ENCODE peak calls at places on chromosomes 12 and 14, in seven cellular contexts. L, N, O, A, F, V and X are unnamed samples.

GRCh38 chr14:41570415-41571155 is 36.1 kb upstream of the LRFN5 start:
- DNase-seq in F (no peak), N (no peak), A (no peak), O (no peak), L (no peak), V (no peak), X (no peak)

GRCh38 chr12:42636993-42637392 is 47.4 kb upstream of the PRICKLE1 start:
- DNase-seq in L (no peak), A (no peak), V (no peak), F (no peak), N (no peak), O (no peak), X (no peak)

GRCh38 chr14:81849714-81850113 is 316.1 kb upstream of the SEL1L start:
- DNase-seq in O (no peak), N (no peak), A (no peak), F (no peak), V (no peak), L (no peak), X (no peak)

GRCh38 chr14:62179367-62180018 is 417.3 kb downstream of the SNAPC1 start:
- DNase-seq in N (peak; percentile 29), V (no peak), O (no peak), A (peak; percentile 81), L (no peak), F (no peak), X (no peak)

GRCh38 chr12:14694145-14694544 is 2.3 kb downstream of the GUCY2C start:
- DNase-seq in N (no peak), V (no peak), O (no peak), L (no peak), A (no peak), F (no peak), X (no peak)

GRCh38 chr14:65229431-65230286 is 127.3 kb upstream of the MAX start:
- DNase-seq in F (peak; percentile 38), V (no peak), O (peak; percentile 73), A (no peak), N (peak; percentile 86), L (peak; percentile 83), X (peak; percentile 34)

GRCh38 chr12:57772429-57773322 is at the start of gene EEF1AKMT3:
- DNase-seq in O (peak; percentile 88), A (peak; percentile 33), N (peak; percentile 90), F (peak; percentile 75), V (peak; percentile 71), L (peak; percentile 80), X (peak; percentile 62)

GRCh38 chr14:58281969-58282368 is 16.4 kb upstream of the ARID4A start:
- DNase-seq in F (no peak), A (no peak), V (no peak), L (no peak), N (no peak), O (no peak), X (no peak)

GRCh38 chr12:84507914-84508313 is 404.7 kb downstream of the SLC6A15 start:
- DNase-seq in A (peak; percentile 5), N (no peak), V (no peak), F (no peak), O (peak; percentile 48), L (no peak), X (no peak)

GRCh38 chr14:60561845-60562746 is 53.1 kb downstream of the SIX6 start:
- DNase-seq in F (peak; percentile 36), L (no peak), O (peak; percentile 68), N (no peak), A (peak; percentile 66), V (no peak), X (no peak)

GRCh38 chr14:103127861-103128598 is 4.8 kb downstream of the TNFAIP2 start:
- DNase-seq in O (peak; percentile 39), A (no peak), F (no peak), N (no peak), V (no peak), L (peak; percentile 80), X (no peak)

GRCh38 chr14:100100032-100100405 is 34.8 kb downstream of the EVL start:
- DNase-seq in A (no peak), F (no peak), V (no peak), N (no peak), L (no peak), O (no peak), X (no peak)

GRCh38 chr12:52252728-52253328 is 19.8 kb downstream of the KRT7 start:
- DNase-seq in N (no peak), L (no peak), O (no peak), A (no peak), F (no peak), V (no peak), X (no peak)

GRCh38 chr12:4107436-4107878 is 166.1 kb upstream of the CCND2 start:
- DNase-seq in A (peak; percentile 66), L (no peak), V (no peak), N (no peak), F (peak; percentile 51), O (no peak), X (no peak)
- H3K27ac ChIP-seq in A (no peak overlapping the region), L (no peak overlapping the region), V (no peak overlapping the region), N (no peak overlapping the region), F (no peak overlapping the region), O (no peak overlapping the region), X (no peak overlapping the region)

DNA sequence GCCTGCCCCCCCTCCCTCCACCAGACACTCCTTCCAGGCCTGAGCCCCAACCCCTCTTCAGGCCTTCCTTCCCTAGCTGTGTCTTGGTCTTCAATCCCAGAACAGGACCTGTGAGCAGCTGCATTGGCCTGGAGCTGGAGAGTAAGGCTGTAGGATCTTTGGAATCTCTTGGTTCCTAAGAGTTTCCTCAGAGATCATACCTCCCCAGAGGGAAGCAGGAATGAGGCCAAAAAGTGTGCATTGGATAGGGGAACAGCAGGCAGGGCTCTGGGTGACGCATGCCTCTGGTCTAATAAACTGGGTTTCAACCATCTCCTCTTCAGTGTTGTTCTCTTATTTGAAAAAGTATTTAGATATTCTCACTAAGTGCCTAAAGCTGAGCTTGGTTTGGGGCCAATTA is 1.8 kb upstream of the SMARCD1 start:
- DNase-seq in F (no peak), L (no peak), O (no peak), A (no peak), V (no peak), N (no peak), X (no peak)
- H3K27ac ChIP-seq in F (no peak overlapping the region), L (no peak overlapping the region), O (no peak overlapping the region), A (no peak overlapping the region), V (peak overlapping the region; percentile 12), N (no peak overlapping the region), X (no peak overlapping the region)

DNA sequence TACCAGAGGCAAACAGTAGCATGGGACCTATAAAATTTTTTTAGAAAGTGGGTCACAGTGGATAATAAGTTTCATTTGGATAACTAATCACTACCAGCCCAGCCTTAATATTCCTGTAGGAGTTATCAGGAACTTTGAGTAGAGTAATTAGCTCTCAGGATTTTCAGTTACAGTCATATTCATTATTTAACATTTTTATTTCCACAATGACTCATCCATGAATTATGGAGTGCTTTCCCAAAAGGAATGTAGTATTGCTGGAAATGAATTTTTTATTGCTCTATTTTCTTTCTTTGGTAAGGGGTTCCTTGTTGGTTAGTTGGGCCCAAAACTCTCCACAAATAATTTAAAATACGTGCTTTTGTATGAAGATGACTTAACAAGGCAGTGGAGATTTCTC is 53.7 kb downstream of the ERC1 start:
- DNase-seq in L (no peak), O (no peak), N (no peak), V (no peak), F (no peak), A (no peak), X (no peak)
- H3K27ac ChIP-seq in L (no peak overlapping the region), O (no peak overlapping the region), N (no peak overlapping the region), V (no peak overlapping the region), F (no peak overlapping the region), A (no peak overlapping the region), X (no peak overlapping the region)

GRCh38 chr14:104793703-104793959 is 1.9 kb downstream of the AKT1 start:
- DNase-seq in O (no peak), V (no peak), A (no peak), F (no peak), L (no peak), N (no peak), X (no peak)

GRCh38 chr14:104795781-104796681 is 483 bp upstream of the AKT1 start:
- DNase-seq in L (no peak), A (no peak), V (no peak), F (peak; percentile 77), N (no peak), O (peak; percentile 86), X (peak; percentile 52)

GRCh38 chr14:104794099-104794498 is 1.4 kb downstream of the AKT1 start:
- DNase-seq in F (peak; percentile 50), N (peak; percentile 93), O (peak; percentile 79), V (no peak), A (peak; percentile 55), L (no peak), X (no peak)

GRCh38 chr14:104795468-104795780 is at the start of gene AKT1:
- DNase-seq in F (no peak), N (peak; percentile 92), A (no peak), V (no peak), O (no peak), L (no peak), X (peak; percentile 52)

GRCh38 chr14:104794641-104795467 is 694 bp downstream of the AKT1 start:
- DNase-seq in L (no peak), F (peak; percentile 45), A (no peak), O (no peak), V (no peak), N (peak; percentile 91), X (no peak)
- H3K27ac ChIP-seq in L (peak overlapping the region; percentile 79), F (peak overlapping the region; percentile 90), A (peak overlapping the region; percentile 38), O (peak overlapping the region; percentile 4), V (peak overlapping the region; percentile 98), N (peak overlapping the region; percentile 79), X (peak overlapping the region; percentile 49)